ENCODE peak calls at places on chromosomes 6 and 20, in four cellular contexts. U is HepG2, X is K562, M is GM12878. R is an unnamed sample.

GRCh38 chr6:145327497-145328055 is 407.7 kb downstream of the EPM2A start:
- DNase-seq in U (no peak), X (no peak), M (no peak), R (no peak)

GRCh38 chr20:62388839-62389600 is 2.1 kb downstream of the RPS21 start:
- DNase-seq in U (no peak), X (no peak), M (no peak), R (no peak)

GRCh38 chr6:106468935-106469334 is 108.4 kb downstream of the CRYBG1 start:
- DNase-seq in U (no peak), X (no peak), M (no peak), R (no peak)

GRCh38 chr20:23884136-23884770 is 4.7 kb upstream of the CST5 start:
- DNase-seq in U (no peak), X (no peak), M (no peak), R (no peak)

GRCh38 chr20:60477958-60478357 is 519.7 kb downstream of the CDH26 start:
- DNase-seq in U (no peak), X (no peak), M (no peak), R (no peak)

GRCh38 chr6:129609635-129610034 is 100.3 kb downstream of the ARHGAP18 start:
- DNase-seq in U (no peak), X (no peak), M (no peak), R (no peak)

GRCh38 chr6:105164418-105164817 is 15.4 kb downstream of the POPDC3 start:
- DNase-seq in U (no peak), X (no peak), M (no peak), R (peak)

GRCh38 chr6:21144928-21145327 is 448.6 kb upstream of the SOX4 start:
- DNase-seq in U (no peak), X (no peak), M (no peak), R (no peak)

GRCh38 chr20:51807864-51808263 is 5.5 kb upstream of the SALL4 start:
- DNase-seq in U (no peak), X (no peak), M (no peak), R (no peak)

GRCh38 chr6:158020811-158021210 is 39.1 kb downstream of the SYNJ2 start:
- DNase-seq in U (no peak), X (no peak), M (no peak), R (no peak)

GRCh38 chr6:46044876-46045617 is 29.4 kb upstream of the CLIC5 start:
- DNase-seq in U (no peak), X (no peak), M (no peak), R (peak)

GRCh38 chr6:49336514-49337131 is 126.4 kb downstream of the MMUT start:
- DNase-seq in U (no peak), X (no peak), M (no peak), R (no peak)

GRCh38 chr6:142459267-142459666 is 157.5 kb downstream of the ADGRG6 start:
- DNase-seq in U (no peak), X (no peak), M (no peak), R (no peak)

GRCh38 chr6:125201961-125202729 is 48.6 kb downstream of the TPD52L1 start:
- DNase-seq in U (no peak), X (peak), M (no peak), R (peak)

GRCh38 chr6:143531720-143532504 is 20.4 kb upstream of the FUCA2 start:
- DNase-seq in U (no peak), X (no peak), M (no peak), R (no peak)

GRCh38 chr20:47276856-47277541 is 79.5 kb downstream of the ZMYND8 start:
- DNase-seq in U (no peak), X (no peak), M (no peak), R (no peak)

GRCh38 chr6:121961726-121962125 is 437.7 kb upstream of the HSF2 start:
- DNase-seq in U (no peak), X (no peak), M (no peak), R (no peak)

GRCh38 chr6:36383608-36384007 is 3.9 kb downstream of the ETV7 start:
- DNase-seq in U (no peak), X (no peak), M (no peak), R (peak)

GRCh38 chr6:148840256-148840655 is 93.4 kb downstream of the UST start:
- DNase-seq in U (no peak), X (no peak), M (no peak), R (no peak)

GRCh38 chr20:13008761-13009681 is at the start of gene SPTLC3:
- DNase-seq in U (peak), X (no peak), M (no peak), R (no peak)

GRCh38 chr20:13012886-13013285 is 4.1 kb downstream of the SPTLC3 start:
- DNase-seq in U (no peak), X (no peak), M (no peak), R (no peak)

GRCh38 chr20:13006825-13007224 is 1.9 kb upstream of the SPTLC3 start:
- DNase-seq in U (no peak), X (no peak), M (no peak), R (no peak)

GRCh38 chr20:13007596-13007995 is 1.2 kb upstream of the SPTLC3 start:
- DNase-seq in U (no peak), X (no peak), M (no peak), R (no peak)

GRCh38 chr20:13009682-13010406 is 1.1 kb downstream of the SPTLC3 start:
- DNase-seq in U (peak), X (no peak), M (peak), R (no peak)
- TF ChIP-seq POLR2A in U (no peak), X (no peak), M (no peak), R (no peak)

GRCh38 chr20:33766686-33767085 is 34.9 kb downstream of the ZNF341 start:
- DNase-seq in U (no peak), X (no peak), M (no peak), R (no peak)

GRCh38 chr20:33767100-33767499 is 35.3 kb downstream of the ZNF341 start:
- DNase-seq in U (no peak), X (no peak), M (no peak), R (no peak)

GRCh38 chr20:33767739-33768138 is 35.9 kb downstream of the ZNF341 start:
- DNase-seq in U (no peak), X (no peak), M (no peak), R (no peak)

GRCh38 chr20:33765099-33765498 is 33.3 kb downstream of the ZNF341 start:
- DNase-seq in U (no peak), X (no peak), M (no peak), R (no peak)

GRCh38 chr20:33765592-33765991 is 33.8 kb downstream of the ZNF341 start:
- DNase-seq in U (no peak), X (no peak), M (no peak), R (no peak)
- TF ChIP-seq MAX in U (no peak), X (no peak), M (no peak), R (no peak)

GRCh38 chr6:52995913-52996685 is 1.0 kb upstream of the GSTA4 start:
- DNase-seq in U (peak), X (no peak), M (peak), R (peak)
- TF ChIP-seq HDAC2 in U (no peak), X (no peak), M (no peak), R (no peak)

DNA sequence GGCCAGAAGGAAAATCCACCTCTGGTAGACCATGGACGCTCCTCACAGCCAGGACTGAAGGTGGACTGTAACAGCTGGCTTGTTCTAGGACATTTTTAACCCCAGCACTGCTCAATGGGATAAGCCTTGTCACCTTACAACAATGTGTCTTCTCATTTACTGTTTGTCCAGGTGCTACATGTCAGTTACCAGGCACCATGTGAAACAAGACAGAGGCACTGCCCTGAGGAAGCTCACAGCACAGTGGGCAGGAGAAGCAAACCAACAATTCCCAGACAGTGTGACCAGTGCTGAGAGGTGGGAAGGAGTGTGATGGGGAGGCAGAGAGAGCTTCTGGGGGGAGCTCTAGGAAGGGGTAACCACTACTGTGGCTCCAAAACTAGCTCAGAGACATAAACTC is 10.7 kb downstream of the SNHG17 start:
- DNase-seq in U (no peak), X (peak), M (no peak), R (no peak)
- TF ChIP-seq POLR2A in U (peak), X (peak), M (peak), R (no peak)

GRCh38 chr6:168155821-168156741 is 77.1 kb upstream of the FRMD1 start:
- DNase-seq in U (peak), X (no peak), M (no peak), R (no peak)

GRCh38 chr6:168157272-168158007 is 78.4 kb upstream of the FRMD1 start:
- DNase-seq in U (no peak), X (no peak), M (no peak), R (peak)

GRCh38 chr6:168158280-168158979 is 79.4 kb upstream of the FRMD1 start:
- DNase-seq in U (no peak), X (no peak), M (no peak), R (no peak)

GRCh38 chr6:168155193-168155592 is 76.2 kb upstream of the FRMD1 start:
- DNase-seq in U (no peak), X (no peak), M (no peak), R (peak)

DNA sequence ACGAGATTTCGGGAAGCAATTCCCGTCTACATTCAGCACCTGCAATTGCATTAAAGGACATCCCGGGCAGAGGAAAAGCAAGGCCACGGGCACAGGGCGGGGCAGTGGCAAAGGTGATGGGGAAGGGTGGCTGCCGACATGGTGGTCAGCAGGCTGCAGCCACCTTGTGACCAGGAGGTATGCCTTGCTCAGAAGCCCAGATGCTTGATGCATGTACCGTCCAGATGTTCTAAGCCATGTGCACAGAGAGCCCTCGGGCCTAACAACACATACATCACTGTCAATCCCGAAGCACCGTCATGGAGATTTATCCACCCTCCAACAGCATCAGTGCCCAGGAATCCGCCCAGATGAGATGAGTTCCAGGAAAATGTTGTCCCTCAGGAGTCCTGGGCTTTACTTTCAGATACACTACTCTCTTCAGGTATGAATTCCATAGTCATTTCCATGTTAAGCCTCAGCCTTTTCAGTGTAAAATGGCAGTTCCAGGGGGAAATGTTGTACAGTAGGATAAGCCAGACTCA is 77.8 kb upstream of the FRMD1 start:
- DNase-seq in U (no peak), X (no peak), M (no peak), R (no peak)
- TF ChIP-seq MAX in U (no peak), X (no peak), M (no peak), R (no peak)

R was measured in A549.